ENCODE peak calls at places on chromosome 20, in five cellular contexts. Y is breast epithelium, N is NCI-H2081, Z is mesendoderm, K is astrocyte of the spinal cord. V is an unnamed sample.

GRCh38 chr20:1952737-1953530 is 40.9 kb downstream of the PDYN start:
- DNase-seq in Y (no peak), N (peak), Z (no peak), K (no peak), V (no peak)

GRCh38 chr20:46000571-46001145 is 8.1 kb upstream of the MMP9 start:
- DNase-seq in Y (no peak), N (no peak), Z (peak), K (no peak), V (no peak)

GRCh38 chr20:62977613-62978558 is 25.4 kb downstream of the SLC17A9 start:
- DNase-seq in Y (no peak), N (peak), Z (no peak), K (no peak), V (no peak)

GRCh38 chr20:21826946-21827345 is 121.5 kb downstream of the PAX1 start:
- DNase-seq in Y (no peak), N (no peak), Z (peak), K (no peak), V (peak)

GRCh38 chr20:30376767-30377658 is 880.5 kb upstream of the DEFB115 start:
- DNase-seq in Y (peak), N (peak), Z (peak), K (peak), V (peak)

GRCh38 chr20:63354636-63355385 is 6.3 kb downstream of the CHRNA4 start:
- DNase-seq in Y (no peak), N (no peak), Z (no peak), K (no peak), V (no peak)

GRCh38 chr20:61757678-61758555 is 307.8 kb downstream of the TAF4 start:
- DNase-seq in Y (peak), N (no peak), Z (no peak), K (peak), V (no peak)

GRCh38 chr20:20440473-20440872 is 72.6 kb downstream of the INSM1 start:
- DNase-seq in Y (no peak), N (peak), Z (no peak), K (no peak), V (peak)

GRCh38 chr20:20649945-20650344 is 62.5 kb downstream of the RALGAPA2 start:
- DNase-seq in Y (no peak), N (no peak), Z (no peak), K (no peak), V (no peak)

GRCh38 chr20:31835977-31836852 is 9.2 kb downstream of the FOXS1 start:
- DNase-seq in Y (peak), N (no peak), Z (peak), K (peak), V (no peak)

GRCh38 chr20:56391596-56392281 is at the start of gene AURKA:
- DNase-seq in Y (no peak), N (no peak), Z (no peak), K (no peak), V (no peak)

GRCh38 chr20:45036044-45036755 is 64.7 kb downstream of the KCNS1 start:
- DNase-seq in Y (no peak), N (no peak), Z (no peak), K (peak), V (no peak)

GRCh38 chr20:23005761-23006160 is 29.4 kb upstream of the SSTR4 start:
- DNase-seq in Y (no peak), N (no peak), Z (no peak), K (no peak), V (no peak)

GRCh38 chr20:23088891-23089290 is 2.8 kb upstream of the CD93 start:
- DNase-seq in Y (no peak), N (no peak), Z (no peak), K (no peak), V (no peak)

GRCh38 chr20:31565699-31566331 is 39.3 kb upstream of the ID1 start:
- DNase-seq in Y (no peak), N (peak), Z (no peak), K (no peak), V (no peak)

GRCh38 chr20:24118781-24119175 is 130.2 kb upstream of the GGTLC1 start:
- DNase-seq in Y (no peak), N (no peak), Z (no peak), K (no peak), V (no peak)

GRCh38 chr20:50395258-50395729 is 114.9 kb upstream of the PTPN1 start:
- DNase-seq in Y (no peak), N (no peak), Z (no peak), K (peak), V (no peak)